ENCODE peak calls at places on chromosomes 1 and 21, in five cellular contexts. J is right lobe of liver, G is OCI-LY7, Q is tibial artery, W is sigmoid colon. U is an unnamed sample. For H3K4me1, the result is how much of the 10 kb centered on the place peaks cover.

GRCh38 chr1:197786280-197786679 is 11.0 kb upstream of the DENND1B start:
- DNase-seq in J (no peak), G (no peak), Q (no peak), W (no peak), U (no peak)

GRCh38 chr1:47870480-47870879 is 126.7 kb downstream of the TRABD2B start:
- DNase-seq in J (no peak), G (no peak), Q (peak), W (no peak), U (no peak)

GRCh38 chr1:184661801-184662200 is 92.9 kb downstream of the EDEM3 start:
- DNase-seq in J (no peak), G (no peak), Q (no peak), W (no peak), U (no peak)

GRCh38 chr1:238469146-238469601 is 578.5 kb upstream of the ZP4 start:
- DNase-seq in J (no peak), G (no peak), Q (no peak), W (no peak), U (no peak)

GRCh38 chr1:59779949-59780348 is 34.8 kb upstream of the HOOK1 start:
- DNase-seq in J (no peak), G (no peak), Q (no peak), W (no peak), U (no peak)

GRCh38 chr1:225481738-225482137 is 53.9 kb upstream of the LBR start:
- DNase-seq in J (no peak), G (peak), Q (no peak), W (peak), U (no peak)

GRCh38 chr1:204286841-204287387 is 72.8 kb downstream of the PLEKHA6 start:
- DNase-seq in J (peak), G (peak), Q (peak), W (no peak), U (no peak)

GRCh38 chr1:26553942-26554682 is 24.6 kb downstream of the RPS6KA1 start:
- DNase-seq in J (no peak), G (no peak), Q (no peak), W (no peak), U (no peak)

GRCh38 chr1:78292361-78292760 is 198.4 kb upstream of the PTGFR start:
- DNase-seq in J (no peak), G (no peak), Q (no peak), W (no peak), U (no peak)

GRCh38 chr1:112998592-112999235 is 42.7 kb upstream of the SLC16A1 start:
- DNase-seq in J (peak), G (no peak), Q (peak), W (peak), U (no peak)

GRCh38 chr21:31173881-31174555 is 135.7 kb upstream of the KRTAP19-8 start:
- DNase-seq in J (peak), G (no peak), Q (peak), W (no peak), U (peak)

GRCh38 chr1:228207851-228208821 is at the start of gene OBSCN:
- DNase-seq in J (no peak), G (no peak), Q (peak), W (no peak), U (no peak)
- H3K4me3 ChIP-seq in J (no peak), G (no peak), Q (no peak), W (peak), U (no peak)

GRCh38 chr1:232553809-232554208 is 76.1 kb downstream of the SIPA1L2 start:
- DNase-seq in J (no peak), G (no peak), Q (no peak), W (no peak), U (no peak)

GRCh38 chr1:232556336-232556735 is 73.6 kb downstream of the SIPA1L2 start:
- DNase-seq in J (no peak), G (no peak), Q (no peak), W (no peak), U (no peak)

GRCh38 chr1:232557096-232557495 is 72.8 kb downstream of the SIPA1L2 start:
- DNase-seq in J (no peak), G (no peak), Q (no peak), W (no peak), U (no peak)

GRCh38 chr1:232554431-232554830 is 75.5 kb downstream of the SIPA1L2 start:
- DNase-seq in J (no peak), G (no peak), Q (no peak), W (no peak), U (no peak)

GRCh38 chr1:232555581-232556189 is 74.2 kb downstream of the SIPA1L2 start:
- DNase-seq in J (no peak), G (no peak), Q (no peak), W (no peak), U (no peak)
- H3K4me1 ChIP-seq in J (under half), G (half or more), Q (under half), W (under half), U (under half)

DNA sequence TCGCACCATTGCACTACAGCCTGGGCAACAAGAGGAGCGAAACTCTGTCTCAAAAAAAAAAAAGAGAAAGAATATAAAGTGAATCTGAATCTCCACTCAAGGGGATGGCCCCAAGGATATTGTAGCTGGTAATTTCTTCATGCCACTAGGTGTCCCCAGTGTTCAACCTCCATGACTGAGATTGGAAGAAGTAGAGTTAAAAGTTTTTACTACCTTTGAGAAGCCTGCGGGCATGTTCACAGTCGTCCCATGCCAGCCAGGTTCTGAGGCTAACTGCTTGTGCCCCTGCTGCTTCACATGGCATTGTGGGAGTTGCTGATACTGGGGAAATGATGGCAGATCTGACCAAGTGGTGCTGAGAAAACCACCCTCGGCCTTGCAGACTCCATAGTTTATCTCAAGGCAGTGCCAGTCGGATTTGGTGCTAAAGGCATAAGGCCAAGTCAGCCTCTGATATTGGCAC is 10.8 kb upstream of the SHISA4 start:
- DNase-seq in J (no peak), G (peak), Q (peak), W (no peak), U (no peak)
- TF ChIP-seq CTCF in J (peak), G (peak), Q (peak), W (peak), U (peak)

DNA sequence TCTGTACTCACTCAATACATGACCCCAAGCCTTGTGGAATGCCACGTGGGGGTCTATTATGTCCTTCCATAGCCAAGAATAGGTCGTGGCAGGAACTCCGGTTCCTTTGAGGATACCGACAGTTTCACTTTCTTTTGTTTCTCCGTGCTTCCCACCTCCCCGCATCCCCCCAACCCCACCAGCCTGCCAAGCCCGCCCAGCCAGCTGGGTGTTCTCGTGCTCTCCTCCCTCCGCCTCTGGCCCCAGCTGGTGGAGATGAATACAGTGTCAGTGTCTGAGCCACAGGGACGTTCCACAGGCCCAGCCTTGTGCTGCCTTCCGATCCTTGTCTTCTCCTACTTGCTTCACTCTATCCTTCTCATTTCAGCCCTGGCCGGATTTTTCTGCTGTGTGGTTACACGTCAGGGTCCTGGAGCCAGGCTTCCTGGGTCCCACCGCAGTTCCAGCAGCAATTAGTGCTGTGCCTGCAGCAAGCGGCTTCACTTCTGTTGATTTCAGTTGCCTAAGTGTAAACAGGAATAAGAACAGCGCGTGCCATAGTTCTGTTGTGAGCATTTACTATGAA is 4.1 kb upstream of the AGTRAP start:
- DNase-seq in J (no peak), G (no peak), Q (peak), W (peak), U (peak)
- H3K4me3 ChIP-seq in J (no peak), G (no peak), Q (peak), W (peak), U (no peak)

DNA sequence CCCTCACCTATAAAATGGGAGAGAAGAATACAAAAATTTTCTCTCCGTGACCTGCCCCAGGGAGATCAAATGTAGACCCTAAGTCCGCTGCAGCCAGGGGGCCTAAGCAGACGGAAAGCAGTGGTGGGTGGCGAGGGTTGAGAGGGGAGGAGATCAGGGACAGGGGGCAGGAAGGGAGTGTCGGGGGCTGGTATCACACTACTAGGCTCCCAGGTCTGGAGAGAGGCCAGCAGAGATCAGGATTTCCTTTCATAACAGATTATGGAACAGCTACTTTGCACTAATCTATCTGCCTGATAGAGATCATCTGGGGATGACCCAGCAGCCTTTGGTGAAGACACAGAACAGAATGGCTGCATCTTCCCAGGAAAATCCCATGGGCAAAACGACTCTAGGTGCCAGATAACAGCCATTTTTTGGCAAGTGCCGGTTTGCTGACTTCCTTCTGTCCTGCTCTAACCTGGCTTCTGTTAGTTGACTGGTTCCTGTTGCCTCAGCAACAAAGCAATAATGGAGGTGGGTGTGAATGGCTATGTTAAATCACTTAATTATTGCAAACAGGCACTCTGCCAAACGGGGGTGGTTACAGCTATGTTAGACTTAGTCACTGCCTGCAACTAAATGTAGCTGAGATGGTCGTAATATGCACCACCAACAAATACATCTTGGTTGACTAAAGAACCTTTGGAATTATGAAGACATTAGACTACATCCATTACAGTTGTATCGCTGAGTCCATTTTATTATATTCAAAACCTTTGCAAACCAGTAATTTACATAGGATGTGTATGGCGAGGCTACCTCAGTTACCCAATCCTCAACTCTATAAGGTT is 30.0 kb upstream of the EPS8L3 start:
- DNase-seq in J (no peak), G (no peak), Q (peak), W (peak), U (no peak)
- H3K4me1 ChIP-seq in J (under half), G (under half), Q (under half), W (under half), U (half or more)